ENCODE peak calls at places on chromosomes 1 and 21, in six cellular contexts. E is neuronal stem cell, B is keratinocyte, D is MM.1S, R is endothelial cell of umbilical vein, P is GM23248. N is an unnamed sample. For H3K4me1, the result is how much of the 10 kb centered on the place peaks cover.

GRCh38 chr1:29529677-29530278 is 293.5 kb downstream of the PTPRU start:
- DNase-seq in E (no peak), B (no peak), D (no peak), R (no peak), P (no peak), N (no peak)

GRCh38 chr1:2595812-2596529 is 9.4 kb downstream of the PRXL2B start:
- DNase-seq in E (no peak), B (no peak), D (no peak), R (no peak), P (no peak), N (no peak)

GRCh38 chr1:68143633-68144032 is 88.7 kb downstream of the WLS start:
- DNase-seq in E (no peak), B (no peak), D (no peak), R (no peak), P (no peak), N (no peak)

GRCh38 chr1:179128520-179128919 is 46.6 kb downstream of the TOR3A start:
- DNase-seq in E (no peak), B (no peak), D (no peak), R (no peak), P (no peak), N (no peak)

GRCh38 chr1:18668051-18668450 is 37.4 kb downstream of the PAX7 start:
- DNase-seq in E (no peak), B (no peak), D (no peak), R (no peak), P (no peak), N (no peak)

GRCh38 chr1:239879321-239880170 is 212.1 kb upstream of the FMN2 start:
- DNase-seq in E (no peak), B (no peak), D (no peak), R (no peak), P (no peak), N (no peak)

GRCh38 chr21:42234464-42235241 is 15.7 kb downstream of the ABCG1 start:
- DNase-seq in E (peak), B (no peak), D (peak), R (peak), P (peak), N (peak)

GRCh38 chr1:200558866-200559459 is 61.6 kb downstream of the KIF14 start:
- DNase-seq in E (no peak), B (peak), D (peak), R (peak), P (peak), N (peak)

GRCh38 chr21:45363921-45364463 is 41.0 kb upstream of the COL18A1 start:
- DNase-seq in E (no peak), B (peak), D (no peak), R (peak), P (peak), N (no peak)

GRCh38 chr1:64537942-64538341 is 68.0 kb downstream of the CACHD1 start:
- DNase-seq in E (no peak), B (no peak), D (no peak), R (no peak), P (no peak), N (no peak)

GRCh38 chr1:227343201-227343600 is 24.9 kb upstream of the CDC42BPA start:
- DNase-seq in E (no peak), B (no peak), D (no peak), R (no peak), P (peak), N (no peak)

GRCh38 chr1:227889047-227889862 is 58.5 kb downstream of the WNT9A start:
- DNase-seq in E (no peak), B (no peak), D (no peak), R (no peak), P (no peak), N (no peak)

GRCh38 chr21:38351961-38352521 is 95.2 kb downstream of the KCNJ15 start:
- DNase-seq in E (no peak), B (peak), D (no peak), R (peak), P (peak), N (no peak)

GRCh38 chr1:201877877-201878339 is 10.8 kb upstream of the SHISA4 start:
- DNase-seq in E (peak), B (no peak), D (peak), R (peak), P (peak), N (peak)

GRCh38 chr1:247273013-247273412 is 17.1 kb downstream of the VN1R5 start:
- DNase-seq in E (no peak), B (no peak), D (no peak), R (no peak), P (no peak), N (no peak)

GRCh38 chr21:41783476-41784150 is 16.8 kb upstream of the RIPK4 start:
- DNase-seq in E (no peak), B (peak), D (no peak), R (no peak), P (peak), N (no peak)

GRCh38 chr21:46234436-46234950 is 5.9 kb upstream of the LSS start:
- DNase-seq in E (no peak), B (no peak), D (no peak), R (no peak), P (no peak), N (no peak)

GRCh38 chr1:183806086-183806485 is 1.2 kb downstream of the RGL1 start:
- DNase-seq in E (no peak), B (no peak), D (peak), R (peak), P (peak), N (no peak)

GRCh38 chr1:23639460-23639859 is 52.1 kb upstream of the RPL11 start:
- DNase-seq in E (no peak), B (no peak), D (no peak), R (no peak), P (peak), N (peak)

GRCh38 chr1:226656201-226656600 is 82.9 kb downstream of the ITPKB start:
- DNase-seq in E (no peak), B (no peak), D (peak), R (no peak), P (no peak), N (peak)

GRCh38 chr1:202234331-202235002 is 40.9 kb downstream of the LGR6 start:
- DNase-seq in E (no peak), B (no peak), D (no peak), R (no peak), P (peak), N (no peak)

GRCh38 chr1:44785027-44785376 is 3.0 kb downstream of the BEST4 start:
- DNase-seq in E (no peak), B (no peak), D (no peak), R (no peak), P (no peak), N (no peak)

GRCh38 chr1:44786841-44787426 is 1.0 kb downstream of the BEST4 start:
- DNase-seq in E (no peak), B (no peak), D (no peak), R (no peak), P (peak), N (no peak)

GRCh38 chr1:44786138-44786840 is 1.7 kb downstream of the BEST4 start:
- DNase-seq in E (no peak), B (no peak), D (peak), R (peak), P (peak), N (peak)

GRCh38 chr1:44784094-44785026 is 3.6 kb downstream of the BEST4 start:
- DNase-seq in E (no peak), B (no peak), D (no peak), R (no peak), P (peak), N (peak)

GRCh38 chr1:44785501-44786137 is 2.4 kb downstream of the BEST4 start:
- DNase-seq in E (no peak), B (no peak), D (no peak), R (no peak), P (no peak), N (no peak)
- H3K4me1 ChIP-seq in E (under half), B (under half), D (under half), R (under half), P (under half), N (under half)

GRCh38 chr1:11934295-11935039 is at the start of gene PLOD1:
- DNase-seq in E (peak), B (no peak), D (peak), R (peak), P (peak), N (peak)

GRCh38 chr1:11942280-11942679 is 7.8 kb downstream of the PLOD1 start:
- DNase-seq in E (no peak), B (no peak), D (no peak), R (no peak), P (no peak), N (no peak)

GRCh38 chr1:11940260-11940921 is 5.9 kb downstream of the PLOD1 start:
- DNase-seq in E (no peak), B (no peak), D (no peak), R (no peak), P (peak), N (no peak)

GRCh38 chr1:11935040-11935378 is 492 bp downstream of the PLOD1 start:
- DNase-seq in E (no peak), B (no peak), D (no peak), R (no peak), P (no peak), N (no peak)

GRCh38 chr1:11938722-11939526 is 4.4 kb downstream of the PLOD1 start:
- DNase-seq in E (no peak), B (no peak), D (no peak), R (no peak), P (peak), N (no peak)
- H2AFZ ChIP-seq in E (no peak), B (no peak), D (no peak), R (no peak), P (no peak), N (no peak)

GRCh38 chr1:80536464-80536863 is 1264.3 kb upstream of the ADGRL2 start:
- DNase-seq in E (peak), B (no peak), D (no peak), R (no peak), P (no peak), N (no peak)
- H3K27ac ChIP-seq in E (no peak), B (no peak), D (no peak), R (no peak), P (no peak), N (no peak)

GRCh38 chr1:150256193-150256548 is 1.4 kb upstream of the CA14 start:
- DNase-seq in E (no peak), B (no peak), D (no peak), R (no peak), P (no peak), N (no peak)
- H3K4me1 ChIP-seq in E (under half), B (under half), D (under half), R (under half), P (under half), N (under half)

DNA sequence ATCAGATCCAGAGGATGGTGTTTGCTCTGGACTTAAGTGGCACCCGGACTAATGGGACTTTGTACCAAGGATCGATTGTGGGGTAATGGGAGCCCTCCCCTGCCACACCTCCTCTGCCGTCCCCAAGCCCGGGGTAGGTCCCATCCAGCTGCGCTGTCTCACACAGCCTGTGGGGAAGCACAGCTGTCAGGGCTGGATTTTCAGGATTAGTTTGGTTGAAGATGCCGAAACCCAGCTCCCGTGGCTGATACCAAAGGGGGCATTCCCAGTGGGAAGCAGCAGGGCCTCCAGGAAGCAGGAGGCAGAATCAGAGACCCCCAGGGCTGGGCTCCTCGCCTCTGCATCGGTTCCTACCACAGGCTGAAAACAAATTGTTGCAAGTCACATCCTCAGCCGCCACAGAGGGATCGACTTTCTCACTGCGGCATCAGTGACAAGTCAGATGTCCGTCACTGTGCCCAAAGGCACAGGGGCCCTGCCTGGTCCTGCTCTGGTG is 59.7 kb downstream of the MATN1 start:
- DNase-seq in E (no peak), B (no peak), D (no peak), R (no peak), P (no peak), N (no peak)
- H2AFZ ChIP-seq in E (no peak), B (no peak), D (no peak), R (no peak), P (no peak), N (no peak)